ENCODE peak calls at places on chromosomes 4 and X, in ten cellular contexts. One of them, this sample, is unnamed.

GRCh38 chr4:80219301-80220025 is 22.2 kb downstream of the PRDM8 start:
- DNase-seq in HL-60: no peak
- DNase-seq in brain microvascular endothelial cell: no peak
- DNase-seq in ascending aorta: no peak
- DNase-seq in RWPE1: no peak
- DNase-seq in mesendoderm: peak
- DNase-seq in endodermal cell: peak
- DNase-seq in adrenal gland: no peak
- DNase-seq in fibroblast of lung: peak
- DNase-seq in neuronal stem cell: peak
- DNase-seq in this sample: no peak

GRCh38 chr4:57905965-57906364 is 795.8 kb upstream of the IGFBP7 start:
- DNase-seq in HL-60: no peak
- DNase-seq in brain microvascular endothelial cell: no peak
- DNase-seq in ascending aorta: no peak
- DNase-seq in RWPE1: peak
- DNase-seq in mesendoderm: no peak
- DNase-seq in endodermal cell: no peak
- DNase-seq in adrenal gland: no peak
- DNase-seq in fibroblast of lung: no peak
- DNase-seq in neuronal stem cell: no peak
- DNase-seq in this sample: no peak

GRCh38 chr4:74794341-74794801 is at the start of gene BTC:
- DNase-seq in HL-60: peak
- DNase-seq in brain microvascular endothelial cell: no peak
- DNase-seq in ascending aorta: peak
- DNase-seq in RWPE1: peak
- DNase-seq in mesendoderm: peak
- DNase-seq in endodermal cell: peak
- DNase-seq in adrenal gland: peak
- DNase-seq in fibroblast of lung: peak
- DNase-seq in neuronal stem cell: peak
- DNase-seq in this sample: no peak

GRCh38 chrX:13119386-13119785 is 75.0 kb upstream of the FAM9C start:
- DNase-seq in HL-60: no peak
- DNase-seq in brain microvascular endothelial cell: peak
- DNase-seq in ascending aorta: no peak
- DNase-seq in RWPE1: peak
- DNase-seq in mesendoderm: no peak
- DNase-seq in endodermal cell: no peak
- DNase-seq in adrenal gland: no peak
- DNase-seq in fibroblast of lung: peak
- DNase-seq in neuronal stem cell: no peak
- DNase-seq in this sample: no peak

GRCh38 chr4:153232768-153233167 is 28.5 kb downstream of the TRIM2 start:
- DNase-seq in HL-60: no peak
- DNase-seq in brain microvascular endothelial cell: no peak
- DNase-seq in ascending aorta: no peak
- DNase-seq in RWPE1: no peak
- DNase-seq in mesendoderm: peak
- DNase-seq in endodermal cell: peak
- DNase-seq in adrenal gland: no peak
- DNase-seq in fibroblast of lung: no peak
- DNase-seq in neuronal stem cell: no peak
- DNase-seq in this sample: no peak

GRCh38 chr4:165580379-165580905 is 201.6 kb downstream of the CPE start:
- DNase-seq in HL-60: no peak
- DNase-seq in brain microvascular endothelial cell: peak
- DNase-seq in ascending aorta: peak
- DNase-seq in RWPE1: peak
- DNase-seq in mesendoderm: peak
- DNase-seq in endodermal cell: no peak
- DNase-seq in adrenal gland: peak
- DNase-seq in fibroblast of lung: peak
- DNase-seq in neuronal stem cell: no peak
- DNase-seq in this sample: peak

GRCh38 chrX:138858946-138859345 is 147.4 kb upstream of the FGF13 start:
- DNase-seq in HL-60: no peak
- DNase-seq in brain microvascular endothelial cell: no peak
- DNase-seq in ascending aorta: no peak
- DNase-seq in RWPE1: no peak
- DNase-seq in mesendoderm: no peak
- DNase-seq in endodermal cell: no peak
- DNase-seq in adrenal gland: no peak
- DNase-seq in fibroblast of lung: peak
- DNase-seq in neuronal stem cell: no peak
- DNase-seq in this sample: no peak

GRCh38 chrX:3263681-3264126 is 82.7 kb downstream of the MXRA5 start:
- DNase-seq in HL-60: no peak
- DNase-seq in brain microvascular endothelial cell: peak
- DNase-seq in ascending aorta: no peak
- DNase-seq in RWPE1: no peak
- DNase-seq in mesendoderm: no peak
- DNase-seq in endodermal cell: no peak
- DNase-seq in adrenal gland: no peak
- DNase-seq in fibroblast of lung: peak
- DNase-seq in neuronal stem cell: no peak
- DNase-seq in this sample: no peak

GRCh38 chr4:60582167-60582566 is 618.0 kb upstream of the ADGRL3 start:
- DNase-seq in HL-60: no peak
- DNase-seq in brain microvascular endothelial cell: no peak
- DNase-seq in ascending aorta: no peak
- DNase-seq in RWPE1: no peak
- DNase-seq in mesendoderm: peak
- DNase-seq in endodermal cell: no peak
- DNase-seq in adrenal gland: no peak
- DNase-seq in fibroblast of lung: no peak
- DNase-seq in neuronal stem cell: no peak
- DNase-seq in this sample: no peak

GRCh38 chr4:60575336-60575735 is 624.8 kb upstream of the ADGRL3 start:
- DNase-seq in HL-60: no peak
- DNase-seq in brain microvascular endothelial cell: no peak
- DNase-seq in ascending aorta: no peak
- DNase-seq in RWPE1: no peak
- DNase-seq in mesendoderm: no peak
- DNase-seq in endodermal cell: no peak
- DNase-seq in adrenal gland: no peak
- DNase-seq in fibroblast of lung: no peak
- DNase-seq in neuronal stem cell: no peak
- DNase-seq in this sample: no peak

GRCh38 chr4:60579335-60579734 is 620.8 kb upstream of the ADGRL3 start:
- DNase-seq in HL-60: no peak
- DNase-seq in brain microvascular endothelial cell: peak
- DNase-seq in ascending aorta: no peak
- DNase-seq in RWPE1: peak
- DNase-seq in mesendoderm: no peak
- DNase-seq in endodermal cell: no peak
- DNase-seq in adrenal gland: no peak
- DNase-seq in fibroblast of lung: peak
- DNase-seq in neuronal stem cell: no peak
- DNase-seq in this sample: no peak
- H3K27ac ChIP-seq in HL-60: no peak
- H3K27ac ChIP-seq in brain microvascular endothelial cell: no peak
- H3K27ac ChIP-seq in ascending aorta: no peak
- H3K27ac ChIP-seq in RWPE1: no peak
- H3K27ac ChIP-seq in mesendoderm: no peak
- H3K27ac ChIP-seq in endodermal cell: no peak
- H3K27ac ChIP-seq in adrenal gland: no peak
- H3K27ac ChIP-seq in fibroblast of lung: no peak
- H3K27ac ChIP-seq in neuronal stem cell: no peak
- H3K27ac ChIP-seq in this sample: no peak

GRCh38 chr4:186684889-186685309 is 38.8 kb downstream of the FAT1 start:
- DNase-seq in HL-60: no peak
- DNase-seq in brain microvascular endothelial cell: no peak
- DNase-seq in ascending aorta: no peak
- DNase-seq in RWPE1: no peak
- DNase-seq in mesendoderm: peak
- DNase-seq in endodermal cell: peak
- DNase-seq in adrenal gland: no peak
- DNase-seq in fibroblast of lung: peak
- DNase-seq in neuronal stem cell: no peak
- DNase-seq in this sample: no peak

GRCh38 chr4:186684220-186684619 is 39.4 kb downstream of the FAT1 start:
- DNase-seq in HL-60: no peak
- DNase-seq in brain microvascular endothelial cell: no peak
- DNase-seq in ascending aorta: no peak
- DNase-seq in RWPE1: no peak
- DNase-seq in mesendoderm: no peak
- DNase-seq in endodermal cell: no peak
- DNase-seq in adrenal gland: no peak
- DNase-seq in fibroblast of lung: no peak
- DNase-seq in neuronal stem cell: no peak
- DNase-seq in this sample: no peak

GRCh38 chr4:186687263-186687662 is 36.4 kb downstream of the FAT1 start:
- DNase-seq in HL-60: no peak
- DNase-seq in brain microvascular endothelial cell: no peak
- DNase-seq in ascending aorta: no peak
- DNase-seq in RWPE1: no peak
- DNase-seq in mesendoderm: no peak
- DNase-seq in endodermal cell: no peak
- DNase-seq in adrenal gland: no peak
- DNase-seq in fibroblast of lung: no peak
- DNase-seq in neuronal stem cell: no peak
- DNase-seq in this sample: no peak

GRCh38 chr4:186688150-186688943 is 35.3 kb downstream of the FAT1 start:
- DNase-seq in HL-60: no peak
- DNase-seq in brain microvascular endothelial cell: no peak
- DNase-seq in ascending aorta: no peak
- DNase-seq in RWPE1: no peak
- DNase-seq in mesendoderm: peak
- DNase-seq in endodermal cell: peak
- DNase-seq in adrenal gland: no peak
- DNase-seq in fibroblast of lung: no peak
- DNase-seq in neuronal stem cell: no peak
- DNase-seq in this sample: no peak

GRCh38 chr4:186685744-186686143 is 37.9 kb downstream of the FAT1 start:
- DNase-seq in HL-60: no peak
- DNase-seq in brain microvascular endothelial cell: peak
- DNase-seq in ascending aorta: no peak
- DNase-seq in RWPE1: peak
- DNase-seq in mesendoderm: peak
- DNase-seq in endodermal cell: no peak
- DNase-seq in adrenal gland: no peak
- DNase-seq in fibroblast of lung: peak
- DNase-seq in neuronal stem cell: no peak
- DNase-seq in this sample: no peak
- H3K27ac ChIP-seq in HL-60: no peak
- H3K27ac ChIP-seq in brain microvascular endothelial cell: peak
- H3K27ac ChIP-seq in ascending aorta: no peak
- H3K27ac ChIP-seq in RWPE1: no peak
- H3K27ac ChIP-seq in mesendoderm: no peak
- H3K27ac ChIP-seq in endodermal cell: peak
- H3K27ac ChIP-seq in adrenal gland: no peak
- H3K27ac ChIP-seq in fibroblast of lung: peak
- H3K27ac ChIP-seq in neuronal stem cell: peak
- H3K27ac ChIP-seq in this sample: peak

GRCh38 chr4:26803462-26803861 is 57.2 kb upstream of the STIM2 start:
- DNase-seq in HL-60: no peak
- DNase-seq in brain microvascular endothelial cell: no peak
- DNase-seq in ascending aorta: no peak
- DNase-seq in RWPE1: no peak
- DNase-seq in mesendoderm: peak
- DNase-seq in endodermal cell: no peak
- DNase-seq in adrenal gland: no peak
- DNase-seq in fibroblast of lung: peak
- DNase-seq in neuronal stem cell: peak
- DNase-seq in this sample: no peak

GRCh38 chr4:26806331-26806730 is 54.3 kb upstream of the STIM2 start:
- DNase-seq in HL-60: no peak
- DNase-seq in brain microvascular endothelial cell: no peak
- DNase-seq in ascending aorta: no peak
- DNase-seq in RWPE1: peak
- DNase-seq in mesendoderm: no peak
- DNase-seq in endodermal cell: no peak
- DNase-seq in adrenal gland: no peak
- DNase-seq in fibroblast of lung: peak
- DNase-seq in neuronal stem cell: no peak
- DNase-seq in this sample: no peak

GRCh38 chr4:26802790-26803189 is 57.9 kb upstream of the STIM2 start:
- DNase-seq in HL-60: no peak
- DNase-seq in brain microvascular endothelial cell: no peak
- DNase-seq in ascending aorta: no peak
- DNase-seq in RWPE1: no peak
- DNase-seq in mesendoderm: peak
- DNase-seq in endodermal cell: no peak
- DNase-seq in adrenal gland: no peak
- DNase-seq in fibroblast of lung: no peak
- DNase-seq in neuronal stem cell: no peak
- DNase-seq in this sample: no peak

GRCh38 chr4:26804876-26805275 is 55.8 kb upstream of the STIM2 start:
- DNase-seq in HL-60: no peak
- DNase-seq in brain microvascular endothelial cell: no peak
- DNase-seq in ascending aorta: no peak
- DNase-seq in RWPE1: no peak
- DNase-seq in mesendoderm: no peak
- DNase-seq in endodermal cell: no peak
- DNase-seq in adrenal gland: no peak
- DNase-seq in fibroblast of lung: no peak
- DNase-seq in neuronal stem cell: no peak
- DNase-seq in this sample: no peak

DNA sequence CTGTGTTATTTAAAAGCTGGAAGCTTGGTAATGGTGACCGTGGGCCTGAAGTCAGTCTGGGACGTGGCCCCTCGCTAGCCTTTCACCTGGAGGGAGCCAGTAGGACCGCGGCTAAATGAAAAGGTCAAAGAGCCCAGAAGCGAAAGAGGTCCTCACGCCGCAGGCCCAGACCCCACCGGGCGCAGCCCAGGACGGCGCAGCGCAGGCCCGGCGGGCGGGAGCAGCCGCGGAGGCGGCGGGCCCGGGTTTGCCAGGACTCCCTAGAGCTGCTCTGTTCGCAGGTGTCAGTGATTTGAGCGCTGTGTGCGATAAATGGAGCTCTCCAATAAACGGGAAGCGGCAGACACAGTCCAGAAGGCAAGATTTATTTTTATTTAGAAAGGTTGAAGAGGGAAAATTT is 56.2 kb upstream of the STIM2 start:
- DNase-seq in HL-60: no peak
- DNase-seq in brain microvascular endothelial cell: no peak
- DNase-seq in ascending aorta: no peak
- DNase-seq in RWPE1: no peak
- DNase-seq in mesendoderm: no peak
- DNase-seq in endodermal cell: no peak
- DNase-seq in adrenal gland: no peak
- DNase-seq in fibroblast of lung: no peak
- DNase-seq in neuronal stem cell: no peak
- DNase-seq in this sample: no peak
- H3K27ac ChIP-seq in HL-60: no peak
- H3K27ac ChIP-seq in brain microvascular endothelial cell: no peak
- H3K27ac ChIP-seq in ascending aorta: no peak
- H3K27ac ChIP-seq in RWPE1: no peak
- H3K27ac ChIP-seq in mesendoderm: no peak
- H3K27ac ChIP-seq in endodermal cell: no peak
- H3K27ac ChIP-seq in adrenal gland: no peak
- H3K27ac ChIP-seq in fibroblast of lung: no peak
- H3K27ac ChIP-seq in neuronal stem cell: no peak
- H3K27ac ChIP-seq in this sample: no peak

DNA sequence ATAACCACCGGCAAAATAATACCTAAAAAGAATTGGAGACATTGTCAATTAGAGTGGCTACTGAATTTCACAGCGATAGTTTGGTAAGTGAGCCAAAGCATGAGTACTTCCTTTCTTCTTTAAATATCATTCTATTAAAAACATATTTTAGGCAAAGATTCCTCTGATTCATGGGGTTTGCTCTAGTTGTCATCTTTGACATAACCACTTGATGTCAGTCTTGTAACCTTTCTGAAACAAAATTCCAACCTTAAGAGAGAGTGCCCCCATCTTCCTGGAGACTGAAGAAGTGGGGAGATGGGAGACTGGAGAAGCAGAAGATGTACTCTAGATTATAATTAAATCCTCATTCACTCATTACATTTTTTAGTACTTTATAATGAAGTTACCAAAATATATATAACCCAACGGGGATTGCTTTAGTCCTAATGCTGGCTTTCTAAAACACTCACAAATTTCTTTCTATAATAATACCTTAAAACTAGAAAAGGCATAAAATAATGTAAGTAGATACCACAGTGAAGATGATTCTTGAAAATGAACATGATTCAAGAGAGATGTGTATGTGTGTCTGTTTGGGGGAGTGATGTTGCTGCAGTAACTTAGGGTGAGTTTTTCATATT is 96.4 kb downstream of the EMCN start:
- DNase-seq in HL-60: no peak
- DNase-seq in brain microvascular endothelial cell: peak
- DNase-seq in ascending aorta: no peak
- DNase-seq in RWPE1: peak
- DNase-seq in mesendoderm: peak
- DNase-seq in endodermal cell: no peak
- DNase-seq in adrenal gland: no peak
- DNase-seq in fibroblast of lung: peak
- DNase-seq in neuronal stem cell: peak
- DNase-seq in this sample: no peak
- H3K27ac ChIP-seq in HL-60: no peak
- H3K27ac ChIP-seq in brain microvascular endothelial cell: no peak
- H3K27ac ChIP-seq in ascending aorta: no peak
- H3K27ac ChIP-seq in RWPE1: no peak
- H3K27ac ChIP-seq in mesendoderm: no peak
- H3K27ac ChIP-seq in endodermal cell: no peak
- H3K27ac ChIP-seq in adrenal gland: no peak
- H3K27ac ChIP-seq in fibroblast of lung: no peak
- H3K27ac ChIP-seq in neuronal stem cell: no peak
- H3K27ac ChIP-seq in this sample: peak